ENCODE peak calls at places on chromosomes 6 and 20, in six cellular contexts. One of them, this sample, is unnamed.

GRCh38 chr6:37298958-37299357 is 41.0 kb upstream of the TMEM217 start:
- DNase-seq in HT-29: no peak
- DNase-seq in activated naive CD8-positive, alpha-beta T cell treated with anti-CD3 and anti-CD28 coated beads for 36 hours: no peak
- DNase-seq in NCI-H1105 treated with DMSO at 0.1 percent for 48 hours: no peak
- DNase-seq in hippocampal formation: no peak
- DNase-seq in choroid plexus epithelial cell: no peak
- DNase-seq in this sample: no peak

GRCh38 chr6:112429226-112429625 is 82.1 kb downstream of the RFPL4B start:
- DNase-seq in HT-29: no peak
- DNase-seq in choroid plexus epithelial cell: peak
- DNase-seq in NCI-H1105 treated with DMSO at 0.1 percent for 48 hours: no peak
- DNase-seq in activated naive CD8-positive, alpha-beta T cell treated with anti-CD3 and anti-CD28 coated beads for 36 hours: no peak
- DNase-seq in hippocampal formation: no peak
- DNase-seq in this sample: no peak

GRCh38 chr6:96059586-96059985 is 43.8 kb downstream of the FUT9 start:
- DNase-seq in activated naive CD8-positive, alpha-beta T cell treated with anti-CD3 and anti-CD28 coated beads for 36 hours: no peak
- DNase-seq in HT-29: no peak
- DNase-seq in NCI-H1105 treated with DMSO at 0.1 percent for 48 hours: no peak
- DNase-seq in choroid plexus epithelial cell: no peak
- DNase-seq in hippocampal formation: no peak
- DNase-seq in this sample: no peak

GRCh38 chr6:21143651-21144050 is 449.9 kb upstream of the SOX4 start:
- DNase-seq in HT-29: no peak
- DNase-seq in activated naive CD8-positive, alpha-beta T cell treated with anti-CD3 and anti-CD28 coated beads for 36 hours: no peak
- DNase-seq in NCI-H1105 treated with DMSO at 0.1 percent for 48 hours: no peak
- DNase-seq in hippocampal formation: no peak
- DNase-seq in choroid plexus epithelial cell: no peak
- DNase-seq in this sample: no peak

GRCh38 chr20:8152183-8152582 is 20.1 kb downstream of the PLCB1 start:
- DNase-seq in NCI-H1105 treated with DMSO at 0.1 percent for 48 hours: peak
- DNase-seq in hippocampal formation: no peak
- DNase-seq in activated naive CD8-positive, alpha-beta T cell treated with anti-CD3 and anti-CD28 coated beads for 36 hours: no peak
- DNase-seq in choroid plexus epithelial cell: peak
- DNase-seq in HT-29: no peak
- DNase-seq in this sample: no peak

GRCh38 chr20:33602826-33603590 is 59.1 kb upstream of the C20orf144 start:
- DNase-seq in hippocampal formation: no peak
- DNase-seq in activated naive CD8-positive, alpha-beta T cell treated with anti-CD3 and anti-CD28 coated beads for 36 hours: no peak
- DNase-seq in choroid plexus epithelial cell: peak
- DNase-seq in NCI-H1105 treated with DMSO at 0.1 percent for 48 hours: no peak
- DNase-seq in HT-29: no peak
- DNase-seq in this sample: peak

GRCh38 chr6:88813045-88813444 is 150.4 kb downstream of the RNGTT start:
- DNase-seq in choroid plexus epithelial cell: peak
- DNase-seq in hippocampal formation: no peak
- DNase-seq in activated naive CD8-positive, alpha-beta T cell treated with anti-CD3 and anti-CD28 coated beads for 36 hours: no peak
- DNase-seq in NCI-H1105 treated with DMSO at 0.1 percent for 48 hours: no peak
- DNase-seq in HT-29: no peak
- DNase-seq in this sample: no peak

GRCh38 chr20:48530957-48531356 is 296.8 kb downstream of the PREX1 start:
- DNase-seq in HT-29: no peak
- DNase-seq in choroid plexus epithelial cell: no peak
- DNase-seq in activated naive CD8-positive, alpha-beta T cell treated with anti-CD3 and anti-CD28 coated beads for 36 hours: no peak
- DNase-seq in NCI-H1105 treated with DMSO at 0.1 percent for 48 hours: no peak
- DNase-seq in hippocampal formation: no peak
- DNase-seq in this sample: no peak

GRCh38 chr6:116278853-116279231 is 888 bp downstream of the TSPYL1 start:
- DNase-seq in hippocampal formation: no peak
- DNase-seq in activated naive CD8-positive, alpha-beta T cell treated with anti-CD3 and anti-CD28 coated beads for 36 hours: peak
- DNase-seq in NCI-H1105 treated with DMSO at 0.1 percent for 48 hours: peak
- DNase-seq in choroid plexus epithelial cell: no peak
- DNase-seq in HT-29: no peak
- DNase-seq in this sample: peak

GRCh38 chr6:7228662-7229375 is 84.2 kb downstream of the SSR1 start:
- DNase-seq in activated naive CD8-positive, alpha-beta T cell treated with anti-CD3 and anti-CD28 coated beads for 36 hours: no peak
- DNase-seq in hippocampal formation: no peak
- DNase-seq in HT-29: no peak
- DNase-seq in NCI-H1105 treated with DMSO at 0.1 percent for 48 hours: no peak
- DNase-seq in choroid plexus epithelial cell: no peak
- DNase-seq in this sample: no peak

GRCh38 chr6:122770835-122771601 is 8.5 kb upstream of the FABP7 start:
- DNase-seq in NCI-H1105 treated with DMSO at 0.1 percent for 48 hours: no peak
- DNase-seq in hippocampal formation: peak
- DNase-seq in HT-29: peak
- DNase-seq in activated naive CD8-positive, alpha-beta T cell treated with anti-CD3 and anti-CD28 coated beads for 36 hours: no peak
- DNase-seq in choroid plexus epithelial cell: no peak
- DNase-seq in this sample: peak

GRCh38 chr6:26576929-26577719 is 19.6 kb upstream of the ABT1 start:
- DNase-seq in choroid plexus epithelial cell: peak
- DNase-seq in HT-29: peak
- DNase-seq in hippocampal formation: no peak
- DNase-seq in NCI-H1105 treated with DMSO at 0.1 percent for 48 hours: no peak
- DNase-seq in activated naive CD8-positive, alpha-beta T cell treated with anti-CD3 and anti-CD28 coated beads for 36 hours: peak
- DNase-seq in this sample: peak

GRCh38 chr6:14135865-14136539 is 18.4 kb downstream of the CD83 start:
- DNase-seq in hippocampal formation: no peak
- DNase-seq in activated naive CD8-positive, alpha-beta T cell treated with anti-CD3 and anti-CD28 coated beads for 36 hours: no peak
- DNase-seq in choroid plexus epithelial cell: no peak
- DNase-seq in HT-29: no peak
- DNase-seq in NCI-H1105 treated with DMSO at 0.1 percent for 48 hours: no peak
- DNase-seq in this sample: no peak

GRCh38 chr6:138970856-138971425 is 17.1 kb downstream of the REPS1 start:
- DNase-seq in choroid plexus epithelial cell: peak
- DNase-seq in hippocampal formation: no peak
- DNase-seq in activated naive CD8-positive, alpha-beta T cell treated with anti-CD3 and anti-CD28 coated beads for 36 hours: no peak
- DNase-seq in HT-29: no peak
- DNase-seq in NCI-H1105 treated with DMSO at 0.1 percent for 48 hours: no peak
- DNase-seq in this sample: no peak